ENCODE peak calls at places on chromosomes 6 and 20, in nine cellular contexts. F is neural crest cell; Y is bronchial epithelial cell; N is left ventricle myocardium inferior; M is GM20000; X is CD8-positive, alpha-beta T cell; R is tibial artery; T is Panc1; Q is WTC11. H is an unnamed sample.
A peak's percentile ranks its signal among the peaks of the same experiment; 100 is the strongest.

GRCh38 chr20:24164360-24164759 is 175.8 kb upstream of the GGTLC1 start:
- DNase-seq in F (peak; percentile 34), Y (peak; percentile 22), N (no peak), M (no peak), X (peak; percentile 43), R (no peak), T (no peak), Q (peak; percentile 76), H (no peak)

GRCh38 chr6:40148882-40149573 is 214.8 kb upstream of the MOCS1 start:
- DNase-seq in F (no peak), Y (no peak), N (no peak), M (peak; percentile 74), X (no peak), R (no peak), T (no peak), Q (no peak), H (no peak)

GRCh38 chr6:73382462-73383113 is 12.0 kb upstream of the DDX43 start:
- DNase-seq in F (no peak), Y (peak; percentile 54), N (no peak), M (no peak), X (no peak), R (no peak), T (no peak), Q (no peak), H (no peak)

GRCh38 chr6:129364037-129364436 is 345.9 kb downstream of the ARHGAP18 start:
- DNase-seq in F (no peak), Y (no peak), N (no peak), M (no peak), X (no peak), R (no peak), T (no peak), Q (no peak), H (no peak)

GRCh38 chr20:25058051-25058796 is at the start of gene ACSS1:
- DNase-seq in F (no peak), Y (no peak), N (peak; percentile 82), M (peak; percentile 90), X (peak; percentile 83), R (peak; percentile 61), T (no peak), Q (peak; percentile 36), H (peak; percentile 93)

GRCh38 chr6:141024526-141024925 is 1108.2 kb upstream of the GJE1 start:
- DNase-seq in F (no peak), Y (no peak), N (no peak), M (no peak), X (no peak), R (no peak), T (no peak), Q (no peak), H (no peak)

GRCh38 chr6:108966855-108967755 is 118.9 kb downstream of the ARMC2 start:
- DNase-seq in F (peak; percentile 26), Y (peak; percentile 71), N (peak; percentile 50), M (no peak), X (peak; percentile 28), R (no peak), T (no peak), Q (peak; percentile 47), H (no peak)

GRCh38 chr6:72967329-72967728 is 258.0 kb downstream of the KHDC1L start:
- DNase-seq in F (no peak), Y (no peak), N (no peak), M (no peak), X (no peak), R (no peak), T (no peak), Q (no peak), H (no peak)

GRCh38 chr20:4925842-4926530 is 75.3 kb downstream of the SLC23A2 start:
- DNase-seq in F (no peak), Y (peak; percentile 84), N (peak; percentile 50), M (no peak), X (no peak), R (peak; percentile 78), T (no peak), Q (no peak), H (peak; percentile 80)

GRCh38 chr6:45169815-45170214 is 158.3 kb upstream of the RUNX2 start:
- DNase-seq in F (no peak), Y (no peak), N (no peak), M (no peak), X (no peak), R (no peak), T (no peak), Q (no peak), H (no peak)

GRCh38 chr6:149130093-149130872 is 187.2 kb upstream of the TAB2 start:
- DNase-seq in F (no peak), Y (peak; percentile 22), N (no peak), M (no peak), X (no peak), R (no peak), T (no peak), Q (no peak), H (no peak)

GRCh38 chr6:161694995-161695394 is 421.1 kb upstream of the AGPAT4 start:
- DNase-seq in F (no peak), Y (no peak), N (no peak), M (peak; percentile 17), X (no peak), R (no peak), T (peak; percentile 4), Q (no peak), H (no peak)

GRCh38 chr20:20679306-20679705 is 33.1 kb downstream of the RALGAPA2 start:
- DNase-seq in F (no peak), Y (no peak), N (no peak), M (no peak), X (no peak), R (no peak), T (no peak), Q (no peak), H (no peak)
- TF ChIP-seq CTCF in F (no peak), Y (no peak), N (no peak), M (no peak), X (no peak), R (no peak), T (no peak), Q (no peak), H (no peak)

DNA sequence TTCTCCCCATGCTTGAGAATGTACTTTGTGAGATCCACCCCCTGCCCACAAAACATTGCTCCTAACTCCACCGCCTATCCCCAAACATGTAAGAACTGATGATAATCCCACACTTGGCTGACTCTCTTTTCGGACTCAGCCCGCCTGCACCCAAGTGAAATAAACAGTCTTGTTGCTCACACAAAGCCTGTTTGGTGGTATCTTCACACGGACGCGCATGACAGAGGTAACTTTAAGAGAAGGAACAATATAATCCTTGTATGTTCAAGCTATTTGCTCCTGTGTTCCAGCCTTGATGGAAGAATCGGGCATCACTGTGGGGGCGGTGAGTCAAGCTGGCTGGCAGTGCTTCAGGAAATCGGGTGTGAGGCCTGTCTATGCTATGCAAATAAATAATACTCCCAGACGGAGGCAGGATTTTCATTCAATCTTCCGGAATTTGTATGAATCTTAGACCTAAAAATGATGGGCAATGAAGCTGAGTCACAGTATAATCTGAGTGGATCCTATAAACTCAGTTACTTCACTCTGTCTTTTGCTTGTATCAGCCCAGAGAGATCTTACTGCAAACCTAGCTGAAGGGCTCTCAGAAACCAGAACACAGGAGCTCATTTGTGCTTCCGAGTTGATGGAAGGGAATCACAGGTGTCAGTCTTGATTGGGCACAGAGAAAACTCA is 45.2 kb upstream of the NT5E start:
- DNase-seq in F (no peak), Y (peak; percentile 97), N (no peak), M (no peak), X (no peak), R (no peak), T (peak; percentile 79), Q (no peak), H (peak; percentile 63)
- TF ChIP-seq CTCF in F (no peak), Y (no peak), N (no peak), M (no peak), X (no peak), R (no peak), T (no peak), Q (no peak), H (no peak)

DNA sequence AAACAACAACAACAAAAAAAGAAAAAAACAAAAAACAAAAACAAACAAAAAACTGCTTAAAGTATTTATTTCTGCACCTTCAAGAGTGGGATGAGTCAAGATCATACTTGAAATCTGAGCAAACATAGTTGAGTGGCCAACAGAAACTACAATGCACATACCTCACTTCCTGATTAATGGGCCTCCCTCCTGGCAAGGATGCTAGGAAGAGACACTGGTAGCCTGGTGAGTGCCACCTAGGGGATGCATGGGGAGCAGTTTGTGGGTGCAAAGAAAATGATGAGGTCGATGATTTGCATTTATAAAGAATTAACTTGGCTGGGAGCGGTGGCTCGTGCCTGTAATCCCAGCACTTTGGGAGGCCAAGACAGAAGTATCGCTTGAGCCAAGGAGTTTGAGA is 808.1 kb downstream of the MAFB start:
- DNase-seq in F (no peak), Y (peak; percentile 87), N (no peak), M (no peak), X (no peak), R (no peak), T (no peak), Q (no peak), H (no peak)
- TF ChIP-seq CTCF in F (peak; percentile 23), Y (peak; percentile 56), N (no peak), M (no peak), X (no peak), R (no peak), T (no peak), Q (no peak), H (no peak)

GRCh38 chr20:37760322-37760721 is 66.5 kb downstream of the CTNNBL1 start:
- DNase-seq in F (no peak), Y (no peak), N (no peak), M (no peak), X (no peak), R (no peak), T (no peak), Q (no peak), H (no peak)

GRCh38 chr20:37756234-37756633 is 62.4 kb downstream of the CTNNBL1 start:
- DNase-seq in F (no peak), Y (no peak), N (no peak), M (no peak), X (no peak), R (no peak), T (no peak), Q (no peak), H (no peak)

GRCh38 chr20:37759761-37760209 is 66.0 kb downstream of the CTNNBL1 start:
- DNase-seq in F (no peak), Y (no peak), N (no peak), M (no peak), X (no peak), R (no peak), T (no peak), Q (no peak), H (no peak)

GRCh38 chr20:37757550-37757949 is 63.7 kb downstream of the CTNNBL1 start:
- DNase-seq in F (no peak), Y (no peak), N (no peak), M (no peak), X (no peak), R (no peak), T (no peak), Q (peak; percentile 17), H (no peak)

GRCh38 chr20:37758332-37758731 is 64.5 kb downstream of the CTNNBL1 start:
- DNase-seq in F (no peak), Y (no peak), N (peak; percentile 18), M (no peak), X (no peak), R (no peak), T (no peak), Q (peak; percentile 70), H (no peak)
- TF ChIP-seq CTCF in F (no peak), Y (peak; percentile 27), N (no peak), M (no peak), X (no peak), R (no peak), T (peak; percentile 17), Q (peak; percentile 32), H (no peak)

DNA sequence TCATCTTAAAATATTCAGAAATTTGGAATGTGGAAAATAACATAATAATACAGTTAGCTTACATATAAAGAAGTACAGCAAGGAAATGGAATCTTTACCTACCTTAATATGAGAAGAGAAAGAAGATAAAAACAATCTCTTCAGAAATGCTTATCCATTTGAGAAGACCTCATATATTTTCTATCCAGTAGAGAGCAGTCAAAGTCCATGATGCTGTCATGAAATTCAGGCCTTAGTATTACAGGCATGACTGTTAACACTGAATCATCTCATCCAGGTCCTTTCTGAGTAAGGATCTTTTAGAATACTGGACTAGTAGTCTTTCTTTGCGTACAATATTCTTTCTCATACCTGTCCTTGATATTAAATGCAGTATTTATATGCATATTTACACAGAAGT is 713.4 kb downstream of the CD109 start:
- DNase-seq in F (no peak), Y (peak; percentile 76), N (no peak), M (peak; percentile 3), X (no peak), R (no peak), T (peak; percentile 60), Q (no peak), H (no peak)
- TF ChIP-seq CTCF in F (peak; percentile 67), Y (peak; percentile 43), N (peak; percentile 48), M (no peak), X (no peak), R (peak; percentile 64), T (peak; percentile 24), Q (no peak), H (no peak)

H was measured in kidney.